ENCODE peak calls at places on chromosomes 12 and 14, in nine cellular contexts. H, C, N, Y, L, S, Q, X and T are unnamed samples.
A peak's percentile ranks its signal among the peaks of the same experiment; 100 is the strongest.

GRCh38 chr14:56241441-56241840 is 123.2 kb downstream of the PELI2 start:
- DNase-seq in H (no peak), C (no peak), N (no peak), Y (no peak), L (no peak), S (no peak), Q (peak; percentile 29), X (no peak), T (no peak)

GRCh38 chr12:97552410-97553050 is 89.9 kb downstream of the RMST start:
- DNase-seq in H (no peak), C (no peak), N (no peak), Y (no peak), L (no peak), S (no peak), Q (no peak), X (no peak), T (no peak)

GRCh38 chr12:49188916-49189367 is at the start of gene TUBA1A:
- DNase-seq in H (peak; percentile 45), C (peak; percentile 99), N (peak; percentile 95), Y (peak; percentile 99), L (peak; percentile 66), S (peak; percentile 78), Q (peak; percentile 99), X (peak; percentile 97), T (peak; percentile 95)

GRCh38 chr12:52349196-52349595 is 18.1 kb downstream of the KRT85 start:
- DNase-seq in H (no peak), C (no peak), N (no peak), Y (no peak), L (no peak), S (no peak), Q (peak; percentile 53), X (no peak), T (peak; percentile 8)

GRCh38 chr14:95504135-95505029 is 12.1 kb downstream of the SYNE3 start:
- DNase-seq in H (no peak), C (no peak), N (no peak), Y (peak; percentile 50), L (no peak), S (no peak), Q (peak; percentile 81), X (peak; percentile 33), T (no peak)

GRCh38 chr12:82019533-82019932 is 260.4 kb upstream of the PPFIA2 start:
- DNase-seq in H (no peak), C (peak; percentile 2), N (no peak), Y (no peak), L (no peak), S (no peak), Q (peak; percentile 26), X (no peak), T (no peak)

GRCh38 chr12:52573743-52574142 is at the start of gene KRT74:
- DNase-seq in H (no peak), C (no peak), N (no peak), Y (no peak), L (no peak), S (no peak), Q (no peak), X (no peak), T (no peak)

GRCh38 chr12:4292266-4293063 is 18.9 kb downstream of the CCND2 start:
- DNase-seq in H (no peak), C (no peak), N (no peak), Y (no peak), L (no peak), S (no peak), Q (no peak), X (no peak), T (no peak)

GRCh38 chr14:61586539-61587396 is 108.5 kb upstream of the HIF1A start:
- DNase-seq in H (no peak), C (no peak), N (no peak), Y (no peak), L (no peak), S (no peak), Q (peak; percentile 49), X (no peak), T (no peak)

GRCh38 chr14:58294201-58294600 is 4.2 kb upstream of the ARID4A start:
- DNase-seq in H (no peak), C (no peak), N (no peak), Y (no peak), L (no peak), S (no peak), Q (no peak), X (no peak), T (no peak)

GRCh38 chr12:42936991-42937390 is 347.4 kb upstream of the PRICKLE1 start:
- DNase-seq in H (no peak), C (no peak), N (no peak), Y (no peak), L (no peak), S (no peak), Q (no peak), X (no peak), T (no peak)

GRCh38 chr14:57329833-57330232 is 60.6 kb upstream of the NAA30 start:
- DNase-seq in H (no peak), C (no peak), N (no peak), Y (no peak), L (no peak), S (no peak), Q (no peak), X (no peak), T (no peak)

GRCh38 chr12:98456583-98457573 is 58.5 kb upstream of the TMPO start:
- DNase-seq in H (no peak), C (no peak), N (peak; percentile 55), Y (peak; percentile 60), L (no peak), S (no peak), Q (peak; percentile 65), X (peak; percentile 75), T (no peak)

DNA sequence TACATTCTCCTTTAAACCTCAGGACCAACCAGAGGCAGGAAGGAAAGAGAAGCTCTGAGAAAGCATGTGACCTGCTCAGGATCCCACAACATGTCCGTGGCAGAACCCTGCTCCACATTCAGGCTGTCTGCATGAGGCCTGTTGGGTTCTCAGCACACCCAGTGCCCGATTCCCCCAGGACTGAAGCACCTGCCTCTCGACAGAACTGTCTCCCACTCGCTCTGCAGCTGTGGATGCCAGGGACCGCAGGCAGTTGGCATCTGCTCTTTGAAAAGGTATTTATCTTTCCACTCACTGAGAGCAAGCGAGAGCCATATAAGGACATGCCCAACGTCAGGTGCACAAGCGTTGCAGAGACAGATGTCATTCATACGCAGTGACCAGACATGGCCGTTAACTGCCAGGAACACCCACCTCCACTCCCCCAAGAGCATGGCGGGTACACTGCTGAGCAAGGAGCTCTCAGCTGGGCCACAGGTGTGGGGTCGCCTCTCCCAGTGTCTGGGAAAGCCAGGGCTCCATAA is 18.9 kb downstream of the PITPNM2 start:
- DNase-seq in H (no peak), C (no peak), N (no peak), Y (no peak), L (no peak), S (no peak), Q (no peak), X (no peak), T (no peak)
- H3K27ac ChIP-seq in H (no peak overlapping the region), C (peak overlapping the region; percentile 96), N (peak overlapping the region; percentile 62), Y (no peak overlapping the region), L (peak overlapping the region; percentile 37), S (peak overlapping the region; percentile 54), Q (no peak overlapping the region), X (no peak overlapping the region), T (no peak overlapping the region)

GRCh38 chr14:49792618-49793017 is 24.7 kb downstream of the KLHDC2 start:
- DNase-seq in H (no peak), C (no peak), N (no peak), Y (no peak), L (no peak), S (no peak), Q (no peak), X (no peak), T (no peak)
- H3K27ac ChIP-seq in H (no peak overlapping the region), C (no peak overlapping the region), N (no peak overlapping the region), Y (no peak overlapping the region), L (no peak overlapping the region), S (peak overlapping the region; percentile 15), Q (peak overlapping the region; percentile 10), X (no peak overlapping the region), T (no peak overlapping the region)

GRCh38 chr12:105083551-105084105 is 630 bp downstream of the ALDH1L2 start:
- DNase-seq in H (no peak), C (peak; percentile 58), N (peak; percentile 39), Y (peak; percentile 28), L (no peak), S (peak; percentile 43), Q (peak; percentile 87), X (peak; percentile 82), T (no peak)

GRCh38 chr12:105089817-105090216 is 5.6 kb upstream of the ALDH1L2 start:
- DNase-seq in H (no peak), C (no peak), N (no peak), Y (no peak), L (no peak), S (no peak), Q (no peak), X (no peak), T (no peak)

GRCh38 chr12:105083041-105083440 is 1.2 kb downstream of the ALDH1L2 start:
- DNase-seq in H (no peak), C (no peak), N (no peak), Y (no peak), L (no peak), S (no peak), Q (peak; percentile 17), X (no peak), T (no peak)

GRCh38 chr12:105085537-105085936 is 1.3 kb upstream of the ALDH1L2 start:
- DNase-seq in H (no peak), C (no peak), N (no peak), Y (no peak), L (no peak), S (no peak), Q (no peak), X (no peak), T (no peak)

DNA sequence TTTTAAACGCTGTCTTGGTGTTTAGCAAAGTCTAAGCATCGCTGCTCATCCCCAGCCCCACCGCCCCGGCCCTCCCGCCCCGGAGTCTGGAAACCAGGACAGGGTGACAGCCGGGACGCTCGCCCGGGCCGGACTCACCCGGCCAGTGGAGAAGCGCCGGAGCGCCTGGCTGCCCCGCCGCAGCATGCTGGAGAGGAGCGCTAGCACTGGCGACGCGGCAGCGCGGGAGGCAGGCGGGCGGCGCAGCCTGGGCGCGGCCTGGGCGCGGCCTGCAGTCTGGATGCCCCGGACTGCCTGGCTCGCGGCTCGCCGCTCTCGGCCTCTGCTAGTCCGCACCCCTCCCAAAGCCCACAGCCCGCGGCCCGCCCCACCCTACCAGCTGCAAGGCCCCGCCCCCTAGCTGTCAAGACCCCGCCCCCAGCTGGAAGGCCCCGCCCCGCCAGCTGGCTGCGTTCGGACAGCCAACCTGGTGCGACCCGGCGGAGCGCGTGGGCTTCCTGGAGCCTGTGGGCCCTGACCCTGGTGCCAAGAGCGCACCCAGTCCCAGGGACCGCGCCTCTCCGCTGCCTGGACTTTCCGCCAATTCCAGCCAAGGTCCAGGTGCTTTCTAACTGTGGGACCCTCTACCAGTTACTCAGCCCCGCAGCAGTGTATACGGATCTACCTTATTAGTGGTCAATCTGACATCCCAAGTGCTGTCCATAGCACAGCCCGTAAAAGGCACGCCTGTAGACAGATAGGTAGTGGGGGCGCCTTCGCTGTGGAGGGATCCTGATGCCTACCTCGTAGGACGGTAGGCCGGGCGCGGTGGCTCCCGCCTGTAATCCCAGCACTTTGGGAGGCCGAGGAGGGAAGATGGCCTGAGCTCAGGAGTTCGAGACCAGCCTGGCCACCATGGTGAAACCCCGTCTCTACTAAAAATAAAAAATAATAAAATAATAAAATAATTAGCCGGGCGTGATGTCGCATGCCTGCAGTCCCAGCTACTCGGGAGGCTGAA is at the start of gene ALDH1L2:
- DNase-seq in H (peak; percentile 15), C (peak; percentile 90), N (peak; percentile 88), Y (peak; percentile 77), L (no peak), S (peak; percentile 64), Q (peak; percentile 96), X (peak; percentile 91), T (peak; percentile 85)
- H3K27ac ChIP-seq in H (no peak within 1 kb of the TSS), C (peak within 1 kb of the TSS; percentile 89), N (no peak within 1 kb of the TSS), Y (no peak within 1 kb of the TSS), L (no peak within 1 kb of the TSS), S (peak within 1 kb of the TSS; percentile 3), Q (no peak within 1 kb of the TSS), X (peak within 1 kb of the TSS; percentile 61), T (no peak within 1 kb of the TSS)

GRCh38 chr14:103123128-103123633 is at the start of gene TNFAIP2:
- DNase-seq in H (no peak), C (peak; percentile 68), N (peak; percentile 54), Y (no peak), L (peak; percentile 74), S (no peak), Q (peak; percentile 34), X (peak; percentile 82), T (no peak)
- H3K27ac ChIP-seq in H (no peak within 1 kb of the TSS), C (peak within 1 kb of the TSS; percentile 98), N (peak within 1 kb of the TSS; percentile 87), Y (peak within 1 kb of the TSS; percentile 42), L (peak within 1 kb of the TSS; percentile 86), S (peak within 1 kb of the TSS; percentile 86), Q (no peak within 1 kb of the TSS), X (no peak within 1 kb of the TSS), T (peak within 1 kb of the TSS; percentile 56)